ENCODE peak calls at places on chromosomes 4 and X, in eight cellular contexts. One of them, this sample, is unnamed. For H3K4me1, the result is how much of the 10 kb centered on the place peaks cover.

GRCh38 chrX:124263743-124264142 is 68.7 kb upstream of the TEX13D start:
- DNase-seq in SK-N-SH: no peak
- DNase-seq in K562: no peak
- DNase-seq in tibial nerve: no peak
- DNase-seq in stomach: no peak
- DNase-seq in upper lobe of left lung: no peak
- DNase-seq in sigmoid colon: no peak
- DNase-seq in A549: no peak
- DNase-seq in this sample: no peak

GRCh38 chrX:149004936-149005335 is 500.2 kb downstream of the IDS start:
- DNase-seq in stomach: no peak
- DNase-seq in sigmoid colon: no peak
- DNase-seq in K562: no peak
- DNase-seq in SK-N-SH: no peak
- DNase-seq in upper lobe of left lung: no peak
- DNase-seq in A549: no peak
- DNase-seq in tibial nerve: no peak
- DNase-seq in this sample: no peak

GRCh38 chr4:174156239-174156826 is 127.1 kb downstream of the FBXO8 start:
- DNase-seq in A549: peak
- DNase-seq in stomach: no peak
- DNase-seq in K562: peak
- DNase-seq in SK-N-SH: peak
- DNase-seq in sigmoid colon: no peak
- DNase-seq in tibial nerve: no peak
- DNase-seq in upper lobe of left lung: no peak
- DNase-seq in this sample: no peak

GRCh38 chr4:20420916-20421315 is 169.2 kb downstream of the SLIT2 start:
- DNase-seq in A549: no peak
- DNase-seq in SK-N-SH: no peak
- DNase-seq in tibial nerve: no peak
- DNase-seq in sigmoid colon: no peak
- DNase-seq in stomach: no peak
- DNase-seq in K562: no peak
- DNase-seq in upper lobe of left lung: no peak
- DNase-seq in this sample: no peak

GRCh38 chr4:153159728-153160221 is 44.5 kb upstream of the TRIM2 start:
- DNase-seq in upper lobe of left lung: no peak
- DNase-seq in A549: no peak
- DNase-seq in sigmoid colon: no peak
- DNase-seq in K562: no peak
- DNase-seq in tibial nerve: no peak
- DNase-seq in stomach: no peak
- DNase-seq in SK-N-SH: no peak
- DNase-seq in this sample: no peak

GRCh38 chr4:101238706-101239105 is 108.6 kb downstream of the PPP3CA start:
- DNase-seq in SK-N-SH: no peak
- DNase-seq in tibial nerve: no peak
- DNase-seq in sigmoid colon: no peak
- DNase-seq in upper lobe of left lung: no peak
- DNase-seq in A549: no peak
- DNase-seq in K562: no peak
- DNase-seq in stomach: no peak
- DNase-seq in this sample: no peak

GRCh38 chrX:17375361-17375630 is 296 bp downstream of the NHS start:
- DNase-seq in SK-N-SH: no peak
- DNase-seq in sigmoid colon: peak
- DNase-seq in tibial nerve: no peak
- DNase-seq in K562: no peak
- DNase-seq in upper lobe of left lung: no peak
- DNase-seq in stomach: no peak
- DNase-seq in A549: no peak
- DNase-seq in this sample: no peak

GRCh38 chr4:15562114-15562513 is 92.4 kb downstream of the CC2D2A start:
- DNase-seq in SK-N-SH: no peak
- DNase-seq in K562: no peak
- DNase-seq in A549: no peak
- DNase-seq in tibial nerve: no peak
- DNase-seq in stomach: no peak
- DNase-seq in upper lobe of left lung: no peak
- DNase-seq in sigmoid colon: no peak
- DNase-seq in this sample: no peak

GRCh38 chr4:156945532-156945931 is 26.1 kb downstream of the PDGFC start:
- DNase-seq in A549: no peak
- DNase-seq in SK-N-SH: no peak
- DNase-seq in upper lobe of left lung: no peak
- DNase-seq in tibial nerve: no peak
- DNase-seq in K562: no peak
- DNase-seq in sigmoid colon: no peak
- DNase-seq in stomach: no peak
- DNase-seq in this sample: no peak

GRCh38 chr4:2811830-2812599 is 19.1 kb downstream of the SH3BP2 start:
- DNase-seq in sigmoid colon: peak
- DNase-seq in stomach: peak
- DNase-seq in A549: no peak
- DNase-seq in tibial nerve: peak
- DNase-seq in K562: no peak
- DNase-seq in SK-N-SH: peak
- DNase-seq in upper lobe of left lung: peak
- DNase-seq in this sample: peak

GRCh38 chr4:55296076-55296475 is 50.0 kb upstream of the SRD5A3 start:
- DNase-seq in sigmoid colon: no peak
- DNase-seq in SK-N-SH: no peak
- DNase-seq in tibial nerve: no peak
- DNase-seq in A549: no peak
- DNase-seq in K562: no peak
- DNase-seq in upper lobe of left lung: no peak
- DNase-seq in stomach: no peak
- DNase-seq in this sample: no peak

GRCh38 chr4:48133668-48134444 is at the start of gene TXK:
- DNase-seq in tibial nerve: no peak
- DNase-seq in upper lobe of left lung: no peak
- DNase-seq in stomach: no peak
- DNase-seq in sigmoid colon: no peak
- DNase-seq in SK-N-SH: no peak
- DNase-seq in A549: no peak
- DNase-seq in K562: no peak
- DNase-seq in this sample: no peak

GRCh38 chrX:10615931-10616780 is 4.2 kb downstream of the MID1 start:
- DNase-seq in sigmoid colon: peak
- DNase-seq in SK-N-SH: peak
- DNase-seq in K562: peak
- DNase-seq in tibial nerve: peak
- DNase-seq in upper lobe of left lung: peak
- DNase-seq in stomach: peak
- DNase-seq in A549: peak
- DNase-seq in this sample: peak

GRCh38 chr4:180937083-180937482 is 1306.1 kb upstream of the TENM3 start:
- DNase-seq in upper lobe of left lung: no peak
- DNase-seq in K562: no peak
- DNase-seq in SK-N-SH: no peak
- DNase-seq in sigmoid colon: no peak
- DNase-seq in tibial nerve: no peak
- DNase-seq in stomach: no peak
- DNase-seq in A549: no peak
- DNase-seq in this sample: no peak

GRCh38 chrX:71315917-71316316 is 14.4 kb downstream of the ITGB1BP2 start:
- DNase-seq in upper lobe of left lung: no peak
- DNase-seq in K562: no peak
- DNase-seq in SK-N-SH: no peak
- DNase-seq in tibial nerve: no peak
- DNase-seq in sigmoid colon: no peak
- DNase-seq in A549: no peak
- DNase-seq in stomach: no peak
- DNase-seq in this sample: no peak

GRCh38 chr4:105845559-105845958 is 49.7 kb upstream of the NPNT start:
- DNase-seq in K562: no peak
- DNase-seq in tibial nerve: no peak
- DNase-seq in stomach: no peak
- DNase-seq in upper lobe of left lung: no peak
- DNase-seq in SK-N-SH: no peak
- DNase-seq in A549: no peak
- DNase-seq in sigmoid colon: no peak
- DNase-seq in this sample: no peak

DNA sequence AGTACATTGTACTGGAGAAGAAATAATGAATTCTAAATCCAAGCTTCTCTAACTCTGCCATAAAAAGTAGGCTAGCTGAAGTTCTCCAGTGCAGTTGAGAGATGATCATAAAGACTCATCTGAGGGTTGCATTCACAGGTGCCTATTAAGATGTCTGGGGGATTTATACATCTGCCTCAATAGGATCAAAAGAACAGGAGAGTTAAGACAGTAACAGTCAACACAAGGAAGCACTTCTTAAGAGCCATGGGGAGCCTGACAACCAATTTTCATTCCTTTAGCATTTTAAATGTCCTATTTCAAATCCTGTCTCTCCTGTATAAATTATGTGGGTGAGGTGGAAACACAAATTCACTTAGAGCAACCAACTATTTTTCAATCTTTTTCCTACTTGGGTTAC is 432.4 kb upstream of the NWD2 start:
- DNase-seq in stomach: no peak
- DNase-seq in SK-N-SH: no peak
- DNase-seq in A549: no peak
- DNase-seq in K562: no peak
- DNase-seq in sigmoid colon: no peak
- DNase-seq in tibial nerve: no peak
- DNase-seq in upper lobe of left lung: no peak
- DNase-seq in this sample: no peak
- TF ChIP-seq EP300 in stomach: no peak
- TF ChIP-seq EP300 in SK-N-SH: no peak
- TF ChIP-seq EP300 in A549: no peak
- TF ChIP-seq EP300 in K562: no peak
- TF ChIP-seq EP300 in sigmoid colon: no peak
- TF ChIP-seq EP300 in tibial nerve: no peak
- TF ChIP-seq EP300 in upper lobe of left lung: no peak
- TF ChIP-seq EP300 in this sample: no peak

DNA sequence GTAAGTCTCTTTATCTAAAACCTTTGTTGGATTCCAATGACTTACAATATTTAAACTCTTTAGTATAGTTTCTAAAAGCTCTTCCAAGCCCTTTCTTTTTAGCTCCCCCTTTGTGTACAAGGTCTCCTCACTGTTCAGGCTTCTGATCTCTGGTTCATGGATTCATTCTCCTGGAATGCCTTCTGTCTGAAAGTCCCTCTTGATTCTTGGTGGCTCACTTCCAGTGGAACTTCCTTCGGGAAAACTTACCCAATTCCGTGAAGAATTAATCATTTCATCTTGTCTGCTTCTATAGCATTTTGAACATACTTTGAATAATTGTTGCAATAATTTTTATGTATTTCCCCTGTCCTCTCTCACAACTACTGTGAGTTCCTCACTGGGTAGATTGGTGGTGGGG is 3.6 kb downstream of the ARHGAP24 start:
- DNase-seq in SK-N-SH: no peak
- DNase-seq in sigmoid colon: no peak
- DNase-seq in A549: no peak
- DNase-seq in stomach: no peak
- DNase-seq in tibial nerve: no peak
- DNase-seq in K562: no peak
- DNase-seq in upper lobe of left lung: no peak
- DNase-seq in this sample: no peak
- H3K4me1 ChIP-seq in SK-N-SH: under half
- H3K4me1 ChIP-seq in sigmoid colon: under half
- H3K4me1 ChIP-seq in A549: under half
- H3K4me1 ChIP-seq in stomach: under half
- H3K4me1 ChIP-seq in tibial nerve: under half
- H3K4me1 ChIP-seq in K562: under half
- H3K4me1 ChIP-seq in upper lobe of left lung: under half
- H3K4me1 ChIP-seq in this sample: under half

DNA sequence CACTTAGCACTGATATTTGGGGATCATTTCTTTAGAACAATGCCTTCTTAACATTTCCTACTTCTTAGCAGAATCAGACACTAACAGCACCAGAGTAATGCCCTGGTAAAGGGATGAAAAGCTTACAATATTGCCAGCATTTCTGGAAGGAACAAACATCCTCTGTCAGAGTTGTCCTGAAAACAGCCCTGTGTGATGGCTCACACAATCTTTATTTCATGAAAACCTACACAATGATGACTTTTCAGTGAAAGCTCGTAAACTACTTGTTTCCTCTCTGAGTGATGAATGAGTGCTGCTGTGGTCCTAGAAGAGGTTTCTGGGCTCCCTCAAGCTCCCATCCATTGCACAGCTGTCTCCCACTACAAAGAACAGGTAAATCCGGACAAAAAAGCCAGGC is 52.8 kb downstream of the GPC4 start:
- DNase-seq in tibial nerve: no peak
- DNase-seq in stomach: no peak
- DNase-seq in SK-N-SH: no peak
- DNase-seq in sigmoid colon: no peak
- DNase-seq in A549: no peak
- DNase-seq in upper lobe of left lung: no peak
- DNase-seq in K562: no peak
- DNase-seq in this sample: no peak
- H3K27ac ChIP-seq in tibial nerve: peak
- H3K27ac ChIP-seq in stomach: no peak
- H3K27ac ChIP-seq in SK-N-SH: no peak
- H3K27ac ChIP-seq in sigmoid colon: no peak
- H3K27ac ChIP-seq in A549: no peak
- H3K27ac ChIP-seq in upper lobe of left lung: no peak
- H3K27ac ChIP-seq in K562: no peak
- H3K27ac ChIP-seq in this sample: no peak

DNA sequence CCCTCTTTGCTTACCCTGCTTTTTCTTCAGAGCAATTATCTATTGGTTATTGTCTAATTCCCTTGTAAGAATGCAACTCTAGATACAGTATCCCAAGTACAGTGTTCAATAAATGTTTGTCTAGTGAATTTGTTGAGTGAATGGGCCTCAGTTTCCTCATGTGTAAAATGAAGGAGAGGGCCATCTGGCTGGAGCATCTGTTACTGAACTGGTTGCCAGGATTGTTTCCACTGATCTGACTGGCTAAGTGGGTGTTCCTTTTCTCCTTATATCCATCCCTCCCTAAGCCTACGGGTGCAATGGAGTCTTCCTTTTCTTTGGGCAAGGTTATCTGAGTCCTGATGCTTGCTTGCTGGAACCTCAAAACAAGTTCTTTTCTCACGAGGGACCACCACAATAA is 185.2 kb upstream of the RPS6KA3 start:
- DNase-seq in A549: no peak
- DNase-seq in stomach: no peak
- DNase-seq in SK-N-SH: no peak
- DNase-seq in sigmoid colon: no peak
- DNase-seq in upper lobe of left lung: no peak
- DNase-seq in K562: no peak
- DNase-seq in tibial nerve: no peak
- DNase-seq in this sample: no peak
- TF ChIP-seq EP300 in A549: no peak
- TF ChIP-seq EP300 in stomach: no peak
- TF ChIP-seq EP300 in SK-N-SH: no peak
- TF ChIP-seq EP300 in sigmoid colon: no peak
- TF ChIP-seq EP300 in upper lobe of left lung: no peak
- TF ChIP-seq EP300 in K562: no peak
- TF ChIP-seq EP300 in tibial nerve: no peak
- TF ChIP-seq EP300 in this sample: no peak